ENCODE peak calls at places on chromosome X, in eight cellular contexts. D, U, L, V, W, T, Z and B are unnamed samples.

GRCh38 chrX:101745046-101745445 is 85.4 kb upstream of the ARMCX2 start:
- DNase-seq in L (no peak), W (no peak), U (no peak), T (no peak), V (no peak), D (no peak), Z (no peak), B (no peak)

GRCh38 chrX:13570245-13570573 is 808 bp downstream of the EGFL6 start:
- DNase-seq in D (no peak), V (no peak), U (no peak), L (no peak), T (no peak), Z (no peak), W (no peak), B (no peak)

GRCh38 chrX:47316276-47317025 is 53.9 kb upstream of the ZNF157 start:
- DNase-seq in U (no peak), W (peak; percentile 7), Z (no peak), V (no peak), L (no peak), D (no peak), T (no peak), B (no peak)

GRCh38 chrX:74383611-74384010 is 37.7 kb upstream of the SLC16A2 start:
- DNase-seq in D (peak; percentile 32), V (peak; percentile 20), W (peak; percentile 15), T (no peak), U (peak; percentile 21), L (no peak), Z (peak; percentile 11), B (no peak)

GRCh38 chrX:47351706-47352105 is 18.7 kb upstream of the ZNF157 start:
- DNase-seq in Z (no peak), D (no peak), T (no peak), W (no peak), U (no peak), V (no peak), L (no peak), B (no peak)

GRCh38 chrX:20265726-20266681 is 705 bp downstream of the RPS6KA3 start:
- DNase-seq in L (peak; percentile 17), W (peak; percentile 15), D (peak; percentile 19), V (peak; percentile 22), Z (peak; percentile 29), T (peak; percentile 72), U (peak; percentile 34), B (peak; percentile 85)

GRCh38 chrX:154458116-154458953 is at the start of gene PLXNA3:
- DNase-seq in W (no peak), D (peak; percentile 29), Z (peak; percentile 53), T (no peak), V (peak; percentile 55), U (peak; percentile 54), L (peak; percentile 79), B (no peak)

GRCh38 chrX:47831788-47832187 is 4.9 kb upstream of the ZNF81 start:
- DNase-seq in L (peak; percentile 66), U (no peak), T (no peak), D (peak; percentile 25), W (peak; percentile 18), Z (peak; percentile 56), V (peak; percentile 21), B (peak; percentile 13)

GRCh38 chrX:37922926-37923325 is 75.6 kb upstream of the DYNLT3 start:
- DNase-seq in W (peak; percentile 13), T (no peak), U (no peak), Z (peak; percentile 12), L (peak; percentile 9), V (no peak), D (peak; percentile 16), B (no peak)

GRCh38 chrX:9153299-9153698 is 119.4 kb upstream of the FAM9B start:
- DNase-seq in W (no peak), D (no peak), Z (no peak), T (no peak), U (no peak), V (no peak), L (no peak), B (no peak)

GRCh38 chrX:14697453-14697852 is 168.1 kb downstream of the GLRA2 start:
- DNase-seq in L (peak; percentile 9), U (no peak), D (no peak), V (no peak), Z (peak; percentile 48), T (no peak), W (peak; percentile 21), B (no peak)

DNA sequence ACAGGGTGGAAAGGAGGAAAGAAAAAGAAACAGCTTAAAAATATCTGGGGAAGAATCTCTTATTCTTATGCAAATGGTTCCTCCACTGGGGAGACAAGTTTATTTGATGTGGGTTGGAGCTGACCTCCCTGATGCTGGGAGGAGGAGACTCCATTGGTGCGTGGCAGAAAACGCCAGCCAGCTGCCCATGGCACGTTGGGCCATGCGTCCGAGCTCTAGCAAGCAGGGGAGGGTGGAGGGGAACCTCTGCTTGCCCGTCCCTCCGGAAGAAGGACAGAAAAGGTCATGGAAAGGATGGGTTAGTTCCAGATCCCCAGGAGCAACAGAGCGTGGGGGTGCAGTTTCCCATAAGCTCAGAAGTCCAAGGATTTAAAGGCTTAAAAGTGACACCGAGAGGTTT is 210.4 kb downstream of the KLHL4 start:
- DNase-seq in L (peak; percentile 5), D (no peak), T (no peak), U (no peak), V (no peak), W (no peak), Z (no peak), B (no peak)
- TF ChIP-seq POLR2A in L (peak; percentile 16), D (no peak), T (no peak), U (no peak), V (no peak), W (no peak), Z (no peak), B (no peak)

GRCh38 chrX:25432396-25432795 is 416.6 kb upstream of the ARX start:
- DNase-seq in T (no peak), W (no peak), L (no peak), U (no peak), Z (no peak), V (no peak), D (no peak), B (no peak)

GRCh38 chrX:25433307-25433706 is 417.5 kb upstream of the ARX start:
- DNase-seq in T (no peak), D (no peak), L (no peak), W (no peak), V (no peak), Z (no peak), U (no peak), B (no peak)

GRCh38 chrX:25427873-25428555 is 412.2 kb upstream of the ARX start:
- DNase-seq in V (no peak), L (no peak), D (no peak), U (no peak), T (no peak), Z (no peak), W (no peak), B (no peak)
- TF ChIP-seq CTCF in V (no peak), L (no peak), D (no peak), U (no peak), T (no peak), Z (no peak), W (no peak), B (no peak)

DNA sequence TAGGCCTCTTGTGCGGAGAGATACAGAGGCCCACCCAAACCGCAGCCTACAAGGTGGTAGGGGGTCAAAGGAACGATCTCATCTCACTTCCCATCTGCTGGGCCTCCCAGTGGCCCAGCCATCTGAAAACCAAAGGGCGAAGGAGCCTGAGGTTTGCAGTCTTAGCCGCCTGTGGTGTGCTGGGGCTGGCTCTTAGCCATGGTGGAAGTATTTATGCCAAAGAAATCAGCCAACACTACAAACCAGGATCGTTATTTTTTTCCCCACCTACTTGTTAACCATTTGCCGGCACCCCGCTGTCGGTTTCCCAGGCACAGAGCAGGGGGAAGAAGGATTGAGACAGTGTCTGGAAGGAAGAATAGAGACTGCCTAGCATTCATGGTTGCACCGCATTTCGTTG is 30.9 kb upstream of the CDKL5 start:
- DNase-seq in T (no peak), W (no peak), D (no peak), U (no peak), V (no peak), L (no peak), Z (no peak), B (no peak)
- H3K4me3 ChIP-seq in T (no peak overlapping the region), W (no peak overlapping the region), D (no peak overlapping the region), U (no peak overlapping the region), V (no peak overlapping the region), L (no peak overlapping the region), Z (no peak overlapping the region), B (no peak overlapping the region)

DNA sequence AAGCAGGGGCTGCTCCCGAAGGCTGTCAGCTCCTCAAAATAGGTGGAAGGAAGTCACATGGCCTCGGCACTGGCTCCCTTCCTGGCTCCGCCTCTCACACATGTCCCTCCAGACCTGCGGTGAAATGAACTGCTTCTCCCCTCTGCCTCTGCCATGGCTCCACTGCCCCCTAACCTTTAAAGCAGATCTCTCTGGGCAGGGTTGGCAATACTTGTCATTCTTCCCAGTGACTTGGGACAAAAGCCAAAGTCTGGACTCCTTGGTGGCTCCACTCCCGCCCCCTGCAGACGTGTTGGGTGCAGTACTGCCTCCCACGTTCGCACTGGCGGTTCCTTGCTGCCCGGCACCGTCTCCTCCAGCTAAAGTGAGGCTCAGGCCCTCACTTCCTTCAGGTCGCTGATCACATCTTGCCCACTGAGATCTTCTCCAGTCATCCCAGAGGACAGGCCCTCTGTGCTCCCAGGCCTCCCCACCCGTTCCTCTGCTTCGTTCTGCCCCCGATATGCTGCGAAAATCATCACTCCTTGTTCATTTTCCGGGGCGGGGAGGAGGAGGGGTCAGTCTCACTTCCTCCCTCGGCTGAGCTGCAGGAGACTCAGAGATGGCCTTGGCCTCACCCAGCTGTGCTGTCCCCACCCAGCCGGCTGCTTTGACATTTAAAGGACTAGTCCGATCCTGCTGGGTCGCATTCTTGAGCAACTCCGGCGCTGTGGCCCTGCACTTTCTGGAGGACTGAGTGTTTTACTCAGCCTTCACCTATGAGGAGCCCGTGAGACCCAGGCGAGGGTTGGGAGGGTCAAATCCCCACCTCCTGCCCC is 97.4 kb downstream of the PHKA2 start:
- DNase-seq in L (peak; percentile 59), D (peak; percentile 83), V (peak; percentile 80), W (peak; percentile 78), T (peak; percentile 83), Z (peak; percentile 81), U (peak; percentile 78), B (peak; percentile 79)
- TF ChIP-seq POLR2A in L (no peak), D (no peak), V (peak; percentile 27), W (peak; percentile 39), T (no peak), Z (peak; percentile 50), U (no peak), B (no peak)

GRCh38 chrX:76434103-76434741 is 6.7 kb downstream of the MAGEE1 start:
- DNase-seq in U (no peak), W (no peak), T (no peak), D (no peak), Z (no peak), V (no peak), L (no peak), B (no peak)

GRCh38 chrX:76433219-76433618 is 5.7 kb downstream of the MAGEE1 start:
- DNase-seq in U (no peak), T (no peak), D (no peak), V (no peak), Z (no peak), L (no peak), W (no peak), B (no peak)

GRCh38 chrX:76439188-76439587 is 11.7 kb downstream of the MAGEE1 start:
- DNase-seq in T (no peak), Z (no peak), U (no peak), L (no peak), D (no peak), W (no peak), V (no peak), B (no peak)
- TF ChIP-seq CTCF in T (no peak), Z (no peak), U (no peak), L (no peak), D (no peak), W (no peak), V (no peak), B (no peak)